ENCODE peak calls at places on chromosome 7, in four cellular contexts. J, T, Z and F are unnamed samples.
A peak's percentile ranks its signal among the peaks of the same experiment; 100 is the strongest.

GRCh38 chr7:21454182-21454581 is 26.3 kb downstream of the SP4 start:
- DNase-seq in J (no peak), T (no peak), Z (peak; percentile 11), F (no peak)

GRCh38 chr7:75984130-75985008 is 10.0 kb downstream of the TMEM120A start:
- DNase-seq in J (no peak), T (no peak), Z (no peak), F (no peak)

GRCh38 chr7:1285556-1286301 is 53.1 kb downstream of the UNCX start:
- DNase-seq in J (no peak), T (no peak), Z (no peak), F (no peak)

GRCh38 chr7:98049034-98049433 is 57.6 kb upstream of the LMTK2 start:
- DNase-seq in J (peak; percentile 23), T (no peak), Z (no peak), F (no peak)

GRCh38 chr7:86116-86515 is 106.3 kb upstream of the FAM20C start:
- DNase-seq in J (no peak), T (no peak), Z (no peak), F (no peak)

GRCh38 chr7:158447206-158448171 is 140.1 kb downstream of the PTPRN2 start:
- DNase-seq in J (no peak), T (no peak), Z (no peak), F (no peak)

GRCh38 chr7:128266891-128267839 is 26.1 kb downstream of the LEP start:
- DNase-seq in J (peak; percentile 59), T (peak; percentile 15), Z (peak; percentile 30), F (peak; percentile 36)

GRCh38 chr7:74401137-74401859 is 52.4 kb upstream of the GTF2IRD1 start:
- DNase-seq in J (peak; percentile 93), T (peak; percentile 49), Z (peak; percentile 84), F (peak; percentile 82)

GRCh38 chr7:128906001-128906765 is 4.3 kb downstream of the KCP start:
- DNase-seq in J (no peak), T (no peak), Z (no peak), F (no peak)

GRCh38 chr7:91435386-91436059 is 171.3 kb downstream of the FZD1 start:
- DNase-seq in J (no peak), T (no peak), Z (no peak), F (no peak)

GRCh38 chr7:129773328-129773731 is 161.8 kb downstream of the NRF1 start:
- DNase-seq in J (no peak), T (no peak), Z (no peak), F (no peak)

GRCh38 chr7:111265394-111265793 is 174.5 kb downstream of the LRRN3 start:
- DNase-seq in J (no peak), T (no peak), Z (no peak), F (no peak)

GRCh38 chr7:107914834-107915233 is 23.9 kb downstream of the DLD start:
- DNase-seq in J (no peak), T (no peak), Z (no peak), F (no peak)

GRCh38 chr7:434891-435486 is 84.7 kb downstream of the PDGFA start:
- DNase-seq in J (peak; percentile 77), T (peak; percentile 75), Z (no peak), F (no peak)

GRCh38 chr7:134878731-134879295 is 99.4 kb downstream of the CALD1 start:
- DNase-seq in J (no peak), T (peak; percentile 30), Z (no peak), F (no peak)

GRCh38 chr7:77482015-77482414 is 55.1 kb upstream of the PTPN12 start:
- DNase-seq in J (no peak), T (peak; percentile 84), Z (no peak), F (no peak)

GRCh38 chr7:14752301-14752700 is 150.2 kb downstream of the DGKB start:
- DNase-seq in J (no peak), T (no peak), Z (no peak), F (no peak)
- TF ChIP-seq ELF4 in J (no peak), T (no peak), Z (no peak), F (no peak)

GRCh38 chr7:116595063-116595462 is 70.2 kb downstream of the CAV1 start:
- DNase-seq in J (no peak), T (no peak), Z (no peak), F (no peak)

GRCh38 chr7:116593359-116594075 is 68.7 kb downstream of the CAV1 start:
- DNase-seq in J (no peak), T (no peak), Z (no peak), F (peak; percentile 14)

GRCh38 chr7:116592445-116592844 is 67.6 kb downstream of the CAV1 start:
- DNase-seq in J (no peak), T (no peak), Z (peak; percentile 35), F (no peak)

GRCh38 chr7:116591202-116592040 is 66.6 kb downstream of the CAV1 start:
- DNase-seq in J (no peak), T (no peak), Z (peak; percentile 21), F (no peak)

DNA sequence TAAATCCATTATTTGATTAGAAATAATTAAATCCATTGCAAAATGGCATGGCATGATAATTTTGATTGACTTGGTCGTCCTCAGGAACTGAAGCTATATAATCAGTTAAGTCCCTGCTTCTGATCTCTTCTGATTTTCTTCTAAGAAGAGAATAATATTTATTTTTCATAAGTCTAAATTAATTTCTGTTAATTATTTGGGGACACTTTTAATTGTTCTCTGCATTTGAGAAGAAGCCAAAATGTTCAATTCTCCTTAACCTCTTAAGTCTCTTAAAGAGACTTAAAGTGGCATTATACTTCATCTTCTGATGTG is 67.2 kb downstream of the CAV1 start:
- DNase-seq in J (no peak), T (no peak), Z (no peak), F (no peak)
- TF ChIP-seq ELF4 in J (no peak), T (no peak), Z (no peak), F (no peak)

GRCh38 chr7:66362136-66362535 is 157.0 kb downstream of the TPST1 start:
- DNase-seq in J (no peak), T (no peak), Z (no peak), F (no peak)

GRCh38 chr7:66363655-66364054 is 158.5 kb downstream of the TPST1 start:
- DNase-seq in J (no peak), T (no peak), Z (no peak), F (no peak)

GRCh38 chr7:66371096-66371824 is 166.1 kb downstream of the TPST1 start:
- DNase-seq in J (no peak), T (no peak), Z (no peak), F (no peak)

GRCh38 chr7:66366701-66367100 is 161.6 kb downstream of the TPST1 start:
- DNase-seq in J (no peak), T (no peak), Z (no peak), F (no peak)
- TF ChIP-seq ELF4 in J (no peak), T (no peak), Z (no peak), F (no peak)

DNA sequence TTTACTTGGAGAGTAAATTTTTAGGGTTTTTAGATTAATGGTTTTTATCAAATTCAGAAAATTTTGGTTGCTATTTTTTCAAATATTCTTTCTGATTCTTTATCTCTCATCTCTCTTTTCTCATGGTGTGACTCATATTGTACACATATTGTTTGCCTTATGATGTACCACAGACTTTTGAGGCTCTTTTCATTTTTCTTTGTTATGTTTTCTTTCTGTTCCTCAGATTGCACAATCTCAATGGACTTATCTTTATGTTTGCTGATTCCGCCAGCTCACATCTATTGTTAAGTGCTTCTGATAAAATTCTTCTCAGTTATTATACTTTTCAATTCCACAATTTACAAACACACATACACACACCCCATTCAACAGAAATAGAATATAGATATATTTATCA is 168.2 kb upstream of the IGFBP3 start:
- DNase-seq in J (no peak), T (no peak), Z (no peak), F (no peak)
- TF ChIP-seq ELF4 in J (no peak), T (no peak), Z (no peak), F (no peak)

GRCh38 chr7:33191326-33191725 is 62.0 kb downstream of the BBS9 start:
- DNase-seq in J (no peak), T (peak; percentile 54), Z (no peak), F (no peak)
- TF ChIP-seq ELF4 in J (no peak), T (no peak), Z (no peak), F (no peak)

GRCh38 chr7:70028620-70029019 is 430.3 kb downstream of the AUTS2 start:
- DNase-seq in J (no peak), T (no peak), Z (no peak), F (no peak)
- TF ChIP-seq ELF4 in J (no peak), T (no peak), Z (no peak), F (no peak)

DNA sequence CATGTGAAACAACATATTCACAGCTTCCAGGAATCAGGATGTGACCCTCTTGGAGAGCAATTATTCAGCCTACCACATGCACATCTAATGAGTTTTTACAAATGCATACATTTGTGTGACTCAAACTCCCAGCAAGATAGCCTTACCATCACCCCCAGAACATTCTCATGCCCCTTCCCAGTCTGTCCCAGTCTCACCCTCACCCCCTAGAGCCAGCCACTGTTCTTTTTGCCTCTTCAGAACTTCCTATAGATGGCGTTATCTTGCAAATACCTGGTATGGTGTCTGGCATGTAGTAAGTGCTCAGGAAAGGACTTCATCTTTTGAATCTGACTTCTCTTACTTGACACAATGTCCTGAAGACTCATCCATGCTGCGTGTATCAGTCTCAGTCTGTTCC is 23.9 kb upstream of the AOC1 start:
- DNase-seq in J (no peak), T (no peak), Z (no peak), F (no peak)
- TF ChIP-seq ELF4 in J (no peak), T (no peak), Z (no peak), F (no peak)

GRCh38 chr7:4631664-4632171 is 50.4 kb upstream of the FOXK1 start:
- DNase-seq in J (peak; percentile 67), T (peak; percentile 84), Z (peak; percentile 84), F (peak; percentile 75)

GRCh38 chr7:4634166-4634565 is 47.9 kb upstream of the FOXK1 start:
- DNase-seq in J (no peak), T (no peak), Z (no peak), F (no peak)

GRCh38 chr7:4629287-4629905 is 52.7 kb upstream of the FOXK1 start:
- DNase-seq in J (no peak), T (no peak), Z (no peak), F (no peak)

GRCh38 chr7:4633012-4633411 is 49.1 kb upstream of the FOXK1 start:
- DNase-seq in J (no peak), T (peak; percentile 50), Z (peak; percentile 82), F (no peak)

DNA sequence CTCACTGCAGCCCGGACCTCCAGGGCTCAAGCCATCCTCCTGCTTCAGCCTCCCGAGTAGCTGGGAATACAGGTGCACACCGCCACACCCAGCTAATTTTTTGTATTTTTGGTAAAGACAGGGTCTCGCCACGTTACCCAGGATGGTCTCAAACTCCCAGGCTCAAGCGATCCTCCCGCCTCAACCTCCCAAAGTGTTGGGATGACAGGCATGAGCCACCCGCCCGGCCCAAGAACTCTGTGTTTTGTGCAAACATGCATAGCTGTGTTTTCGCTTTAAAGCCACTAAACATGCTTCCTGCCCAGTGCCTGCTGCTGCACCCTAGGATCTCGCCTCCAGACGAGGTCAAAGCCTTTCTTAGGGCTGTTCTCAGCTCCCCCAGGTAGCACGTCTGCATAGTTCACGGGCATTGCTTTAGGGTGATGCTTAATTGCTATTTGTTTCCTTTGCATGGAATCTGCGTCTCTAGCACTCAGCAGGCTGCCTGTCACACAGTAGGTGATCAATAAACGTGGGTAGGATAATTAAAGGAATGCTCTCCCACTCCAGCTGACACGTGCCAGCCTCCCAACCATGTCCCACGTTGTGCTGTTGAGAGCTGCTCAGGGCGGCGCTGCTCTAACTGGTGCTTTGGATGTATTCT is 51.0 kb upstream of the FOXK1 start:
- DNase-seq in J (no peak), T (no peak), Z (no peak), F (no peak)
- TF ChIP-seq ELF4 in J (no peak), T (no peak), Z (no peak), F (no peak)